ENCODE peak calls at places on chromosome 19, in eight cellular contexts. W, E, K, R, L, N, F and B are unnamed samples.

GRCh38 chr19:51365211-51366049 is 758 bp downstream of the ETFB start:
- DNase-seq in W (peak), E (no peak), K (no peak), R (peak), L (peak), N (peak), F (no peak), B (peak)

GRCh38 chr19:3544742-3545668 is 6.0 kb downstream of the TEKTIP1 start:
- DNase-seq in W (peak), E (peak), K (peak), R (peak), L (peak), N (peak), F (peak), B (no peak)

GRCh38 chr19:8965887-8966286 is 44.3 kb downstream of the MUC16 start:
- DNase-seq in W (no peak), E (no peak), K (no peak), R (no peak), L (no peak), N (no peak), F (no peak), B (no peak)

GRCh38 chr19:46031781-46032596 is 8.8 kb downstream of the IGFL4 start:
- DNase-seq in W (peak), E (no peak), K (no peak), R (no peak), L (no peak), N (no peak), F (no peak), B (no peak)

GRCh38 chr19:29031216-29031615 is 181.7 kb downstream of the UQCRFS1 start:
- DNase-seq in W (no peak), E (no peak), K (no peak), R (no peak), L (no peak), N (no peak), F (no peak), B (no peak)

GRCh38 chr19:47296036-47296435 is 13.6 kb upstream of the C5AR1 start:
- DNase-seq in W (peak), E (peak), K (peak), R (peak), L (peak), N (peak), F (peak), B (peak)

GRCh38 chr19:12293771-12294307 is 844 bp downstream of the ZNF44 start:
- DNase-seq in W (peak), E (peak), K (peak), R (peak), L (peak), N (peak), F (peak), B (peak)

GRCh38 chr19:19637523-19638251 is 5.8 kb downstream of the GMIP start:
- DNase-seq in W (no peak), E (no peak), K (no peak), R (no peak), L (no peak), N (no peak), F (no peak), B (no peak)

GRCh38 chr19:46697142-46697960 is 19.6 kb downstream of the PRKD2 start:
- DNase-seq in W (peak), E (peak), K (no peak), R (peak), L (no peak), N (peak), F (no peak), B (peak)

GRCh38 chr19:8578642-8579265 is 1.5 kb upstream of the MYO1F start:
- DNase-seq in W (peak), E (peak), K (peak), R (peak), L (peak), N (peak), F (peak), B (no peak)

GRCh38 chr19:15194938-15195337 is 5.9 kb downstream of the NOTCH3 start:
- DNase-seq in W (no peak), E (no peak), K (no peak), R (peak), L (no peak), N (no peak), F (no peak), B (no peak)

GRCh38 chr19:15623711-15624318 is 8.8 kb downstream of the CYP4F8 start:
- DNase-seq in W (no peak), E (no peak), K (no peak), R (no peak), L (no peak), N (no peak), F (no peak), B (no peak)

GRCh38 chr19:50636317-50637085 is 3.2 kb downstream of the SYT3 start:
- DNase-seq in W (no peak), E (no peak), K (no peak), R (no peak), L (no peak), N (no peak), F (no peak), B (no peak)